ENCODE peak calls at places on chromosomes 5 and 9, in ten cellular contexts. One of them, this sample, is unnamed.

GRCh38 chr5:141512390-141513020 is 23.6 kb downstream of the PCDHGC5 start:
- DNase-seq in H7: peak; percentile 98
- DNase-seq in fibroblast of lung: peak; percentile 66
- DNase-seq in CD8-positive, alpha-beta memory T cell: peak; percentile 67
- DNase-seq in choroid plexus epithelial cell: peak; percentile 81
- DNase-seq in aorta: peak; percentile 92
- DNase-seq in PC-3: peak; percentile 55
- DNase-seq in pancreas: peak; percentile 91
- DNase-seq in lower leg skin: peak; percentile 83
- DNase-seq in ascending aorta: peak; percentile 93
- DNase-seq in this sample: no peak

GRCh38 chr9:68947015-68947414 is 66.9 kb downstream of the PRKACG start:
- DNase-seq in H7: peak; percentile 30
- DNase-seq in fibroblast of lung: no peak
- DNase-seq in CD8-positive, alpha-beta memory T cell: no peak
- DNase-seq in choroid plexus epithelial cell: no peak
- DNase-seq in aorta: no peak
- DNase-seq in PC-3: no peak
- DNase-seq in pancreas: no peak
- DNase-seq in lower leg skin: no peak
- DNase-seq in ascending aorta: no peak
- DNase-seq in this sample: no peak

GRCh38 chr5:176185133-176185733 is 53.0 kb upstream of the SIMC1 start:
- DNase-seq in H7: no peak
- DNase-seq in fibroblast of lung: no peak
- DNase-seq in CD8-positive, alpha-beta memory T cell: no peak
- DNase-seq in choroid plexus epithelial cell: no peak
- DNase-seq in aorta: no peak
- DNase-seq in PC-3: no peak
- DNase-seq in pancreas: no peak
- DNase-seq in lower leg skin: no peak
- DNase-seq in ascending aorta: no peak
- DNase-seq in this sample: no peak

GRCh38 chr5:42756630-42757601 is at the start of gene CCDC152:
- DNase-seq in H7: peak; percentile 37
- DNase-seq in fibroblast of lung: peak; percentile 50
- DNase-seq in CD8-positive, alpha-beta memory T cell: peak; percentile 43
- DNase-seq in choroid plexus epithelial cell: peak; percentile 31
- DNase-seq in aorta: peak; percentile 46
- DNase-seq in PC-3: peak; percentile 48
- DNase-seq in pancreas: peak; percentile 21
- DNase-seq in lower leg skin: no peak
- DNase-seq in ascending aorta: peak; percentile 54
- DNase-seq in this sample: peak; percentile 28

GRCh38 chr5:61816146-61816545 is 484.1 kb downstream of the ZSWIM6 start:
- DNase-seq in H7: peak; percentile 5
- DNase-seq in fibroblast of lung: no peak
- DNase-seq in CD8-positive, alpha-beta memory T cell: no peak
- DNase-seq in choroid plexus epithelial cell: no peak
- DNase-seq in aorta: no peak
- DNase-seq in PC-3: no peak
- DNase-seq in pancreas: no peak
- DNase-seq in lower leg skin: no peak
- DNase-seq in ascending aorta: no peak
- DNase-seq in this sample: no peak

GRCh38 chr9:138022121-138022741 is 144.6 kb downstream of the CACNA1B start:
- DNase-seq in H7: peak; percentile 83
- DNase-seq in fibroblast of lung: no peak
- DNase-seq in CD8-positive, alpha-beta memory T cell: no peak
- DNase-seq in choroid plexus epithelial cell: peak; percentile 16
- DNase-seq in aorta: no peak
- DNase-seq in PC-3: peak; percentile 34
- DNase-seq in pancreas: peak; percentile 80
- DNase-seq in lower leg skin: no peak
- DNase-seq in ascending aorta: peak; percentile 47
- DNase-seq in this sample: no peak

GRCh38 chr5:124887223-124887622 is 140.8 kb upstream of the ZNF608 start:
- DNase-seq in H7: no peak
- DNase-seq in fibroblast of lung: no peak
- DNase-seq in CD8-positive, alpha-beta memory T cell: no peak
- DNase-seq in choroid plexus epithelial cell: no peak
- DNase-seq in aorta: no peak
- DNase-seq in PC-3: no peak
- DNase-seq in pancreas: no peak
- DNase-seq in lower leg skin: no peak
- DNase-seq in ascending aorta: no peak
- DNase-seq in this sample: no peak

GRCh38 chr9:112655633-112656032 is 62.3 kb downstream of the INIP start:
- DNase-seq in H7: no peak
- DNase-seq in fibroblast of lung: no peak
- DNase-seq in CD8-positive, alpha-beta memory T cell: no peak
- DNase-seq in choroid plexus epithelial cell: no peak
- DNase-seq in aorta: no peak
- DNase-seq in PC-3: no peak
- DNase-seq in pancreas: no peak
- DNase-seq in lower leg skin: no peak
- DNase-seq in ascending aorta: no peak
- DNase-seq in this sample: no peak

GRCh38 chr5:164360589-164360988 is 855.2 kb downstream of the MAT2B start:
- DNase-seq in H7: no peak
- DNase-seq in fibroblast of lung: peak; percentile 20
- DNase-seq in CD8-positive, alpha-beta memory T cell: no peak
- DNase-seq in choroid plexus epithelial cell: no peak
- DNase-seq in aorta: no peak
- DNase-seq in PC-3: no peak
- DNase-seq in pancreas: no peak
- DNase-seq in lower leg skin: no peak
- DNase-seq in ascending aorta: no peak
- DNase-seq in this sample: no peak

GRCh38 chr9:94743035-94743954 is 16.8 kb downstream of the AOPEP start:
- DNase-seq in H7: no peak
- DNase-seq in fibroblast of lung: no peak
- DNase-seq in CD8-positive, alpha-beta memory T cell: no peak
- DNase-seq in choroid plexus epithelial cell: peak; percentile 59
- DNase-seq in aorta: no peak
- DNase-seq in PC-3: no peak
- DNase-seq in pancreas: peak; percentile 31
- DNase-seq in lower leg skin: no peak
- DNase-seq in ascending aorta: no peak
- DNase-seq in this sample: peak; percentile 22

GRCh38 chr9:16654727-16655126 is 215.7 kb downstream of the BNC2 start:
- DNase-seq in H7: no peak
- DNase-seq in fibroblast of lung: no peak
- DNase-seq in CD8-positive, alpha-beta memory T cell: no peak
- DNase-seq in choroid plexus epithelial cell: no peak
- DNase-seq in aorta: no peak
- DNase-seq in PC-3: no peak
- DNase-seq in pancreas: no peak
- DNase-seq in lower leg skin: no peak
- DNase-seq in ascending aorta: no peak
- DNase-seq in this sample: no peak

GRCh38 chr9:16653491-16654407 is 216.7 kb downstream of the BNC2 start:
- DNase-seq in H7: no peak
- DNase-seq in fibroblast of lung: peak; percentile 53
- DNase-seq in CD8-positive, alpha-beta memory T cell: no peak
- DNase-seq in choroid plexus epithelial cell: peak; percentile 37
- DNase-seq in aorta: no peak
- DNase-seq in PC-3: no peak
- DNase-seq in pancreas: no peak
- DNase-seq in lower leg skin: no peak
- DNase-seq in ascending aorta: no peak
- DNase-seq in this sample: no peak

GRCh38 chr9:16656432-16657169 is 213.9 kb downstream of the BNC2 start:
- DNase-seq in H7: no peak
- DNase-seq in fibroblast of lung: no peak
- DNase-seq in CD8-positive, alpha-beta memory T cell: no peak
- DNase-seq in choroid plexus epithelial cell: no peak
- DNase-seq in aorta: no peak
- DNase-seq in PC-3: peak; percentile 4
- DNase-seq in pancreas: no peak
- DNase-seq in lower leg skin: no peak
- DNase-seq in ascending aorta: no peak
- DNase-seq in this sample: no peak

GRCh38 chr9:16651445-16651964 is 219.0 kb downstream of the BNC2 start:
- DNase-seq in H7: no peak
- DNase-seq in fibroblast of lung: no peak
- DNase-seq in CD8-positive, alpha-beta memory T cell: no peak
- DNase-seq in choroid plexus epithelial cell: no peak
- DNase-seq in aorta: no peak
- DNase-seq in PC-3: no peak
- DNase-seq in pancreas: no peak
- DNase-seq in lower leg skin: no peak
- DNase-seq in ascending aorta: no peak
- DNase-seq in this sample: no peak

DNA sequence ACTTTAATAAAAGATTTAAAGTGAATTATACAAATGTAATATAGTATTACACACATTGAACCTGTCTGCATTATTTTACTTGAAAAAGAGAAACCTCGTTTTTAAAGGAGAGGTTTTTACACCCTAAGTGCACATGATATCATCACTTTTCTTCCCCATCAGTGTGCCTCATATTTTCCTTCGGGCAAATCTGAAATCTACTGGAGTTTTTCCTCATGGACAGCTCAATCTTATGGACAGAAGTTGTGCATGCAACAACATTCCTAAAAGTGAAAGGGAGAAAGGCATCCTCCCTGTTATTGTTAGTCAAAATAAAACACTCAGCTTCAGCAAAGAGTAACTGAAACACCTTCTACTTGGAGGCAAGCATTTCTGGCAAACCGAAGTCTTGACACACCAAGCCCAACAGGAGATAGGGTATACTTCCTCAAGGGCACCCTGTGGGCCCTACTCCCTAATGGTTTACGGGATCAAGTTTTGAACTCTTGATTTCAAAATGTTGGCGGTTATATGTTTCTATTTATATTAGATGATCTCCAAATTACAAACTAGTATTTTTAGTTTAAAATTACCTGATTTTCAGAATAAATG is 217.9 kb downstream of the BNC2 start:
- DNase-seq in H7: no peak
- DNase-seq in fibroblast of lung: peak; percentile 64
- DNase-seq in CD8-positive, alpha-beta memory T cell: no peak
- DNase-seq in choroid plexus epithelial cell: peak; percentile 42
- DNase-seq in aorta: no peak
- DNase-seq in PC-3: no peak
- DNase-seq in pancreas: no peak
- DNase-seq in lower leg skin: no peak
- DNase-seq in ascending aorta: no peak
- DNase-seq in this sample: no peak
- H3K4me3 ChIP-seq in H7: no peak overlapping the region
- H3K4me3 ChIP-seq in fibroblast of lung: peak overlapping the region; percentile 49
- H3K4me3 ChIP-seq in CD8-positive, alpha-beta memory T cell: no peak overlapping the region
- H3K4me3 ChIP-seq in choroid plexus epithelial cell: no peak overlapping the region
- H3K4me3 ChIP-seq in aorta: no peak overlapping the region
- H3K4me3 ChIP-seq in PC-3: no peak overlapping the region
- H3K4me3 ChIP-seq in pancreas: no peak overlapping the region
- H3K4me3 ChIP-seq in lower leg skin: no peak overlapping the region
- H3K4me3 ChIP-seq in ascending aorta: no peak overlapping the region
- H3K4me3 ChIP-seq in this sample: no peak overlapping the region

GRCh38 chr9:128916745-128917144 is 4.0 kb upstream of the PHYHD1 start:
- DNase-seq in H7: no peak
- DNase-seq in fibroblast of lung: no peak
- DNase-seq in CD8-positive, alpha-beta memory T cell: no peak
- DNase-seq in choroid plexus epithelial cell: no peak
- DNase-seq in aorta: no peak
- DNase-seq in PC-3: no peak
- DNase-seq in pancreas: no peak
- DNase-seq in lower leg skin: no peak
- DNase-seq in ascending aorta: no peak
- DNase-seq in this sample: no peak
- H3K4me3 ChIP-seq in H7: no peak overlapping the region
- H3K4me3 ChIP-seq in fibroblast of lung: no peak overlapping the region
- H3K4me3 ChIP-seq in CD8-positive, alpha-beta memory T cell: no peak overlapping the region
- H3K4me3 ChIP-seq in choroid plexus epithelial cell: no peak overlapping the region
- H3K4me3 ChIP-seq in aorta: no peak overlapping the region
- H3K4me3 ChIP-seq in PC-3: no peak overlapping the region
- H3K4me3 ChIP-seq in pancreas: peak overlapping the region; percentile 30
- H3K4me3 ChIP-seq in lower leg skin: no peak overlapping the region
- H3K4me3 ChIP-seq in ascending aorta: peak overlapping the region; percentile 13
- H3K4me3 ChIP-seq in this sample: no peak overlapping the region

DNA sequence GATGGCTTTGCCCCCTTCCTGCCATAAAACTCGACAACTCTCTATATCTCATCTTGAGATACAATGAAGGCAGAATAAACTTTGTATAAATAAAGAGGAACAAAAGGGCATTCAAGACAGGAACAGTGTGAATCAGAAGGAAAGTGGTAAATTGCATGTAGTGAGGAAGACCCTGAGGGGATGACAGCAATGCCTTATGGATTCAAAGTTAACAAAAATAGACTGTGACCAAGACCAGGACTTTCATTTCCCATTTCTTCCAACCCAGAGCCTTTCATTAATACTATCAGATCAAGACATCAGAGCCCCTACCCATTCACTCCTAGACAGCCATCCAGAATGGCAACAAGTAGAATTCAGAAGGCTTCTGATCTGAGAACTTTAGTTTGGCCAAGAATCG is 46.4 kb upstream of the ZNF462 start:
- DNase-seq in H7: no peak
- DNase-seq in fibroblast of lung: no peak
- DNase-seq in CD8-positive, alpha-beta memory T cell: no peak
- DNase-seq in choroid plexus epithelial cell: no peak
- DNase-seq in aorta: no peak
- DNase-seq in PC-3: no peak
- DNase-seq in pancreas: no peak
- DNase-seq in lower leg skin: no peak
- DNase-seq in ascending aorta: no peak
- DNase-seq in this sample: no peak
- H3K4me3 ChIP-seq in H7: no peak overlapping the region
- H3K4me3 ChIP-seq in fibroblast of lung: no peak overlapping the region
- H3K4me3 ChIP-seq in CD8-positive, alpha-beta memory T cell: no peak overlapping the region
- H3K4me3 ChIP-seq in choroid plexus epithelial cell: no peak overlapping the region
- H3K4me3 ChIP-seq in aorta: no peak overlapping the region
- H3K4me3 ChIP-seq in PC-3: no peak overlapping the region
- H3K4me3 ChIP-seq in pancreas: no peak overlapping the region
- H3K4me3 ChIP-seq in lower leg skin: no peak overlapping the region
- H3K4me3 ChIP-seq in ascending aorta: no peak overlapping the region
- H3K4me3 ChIP-seq in this sample: no peak overlapping the region

DNA sequence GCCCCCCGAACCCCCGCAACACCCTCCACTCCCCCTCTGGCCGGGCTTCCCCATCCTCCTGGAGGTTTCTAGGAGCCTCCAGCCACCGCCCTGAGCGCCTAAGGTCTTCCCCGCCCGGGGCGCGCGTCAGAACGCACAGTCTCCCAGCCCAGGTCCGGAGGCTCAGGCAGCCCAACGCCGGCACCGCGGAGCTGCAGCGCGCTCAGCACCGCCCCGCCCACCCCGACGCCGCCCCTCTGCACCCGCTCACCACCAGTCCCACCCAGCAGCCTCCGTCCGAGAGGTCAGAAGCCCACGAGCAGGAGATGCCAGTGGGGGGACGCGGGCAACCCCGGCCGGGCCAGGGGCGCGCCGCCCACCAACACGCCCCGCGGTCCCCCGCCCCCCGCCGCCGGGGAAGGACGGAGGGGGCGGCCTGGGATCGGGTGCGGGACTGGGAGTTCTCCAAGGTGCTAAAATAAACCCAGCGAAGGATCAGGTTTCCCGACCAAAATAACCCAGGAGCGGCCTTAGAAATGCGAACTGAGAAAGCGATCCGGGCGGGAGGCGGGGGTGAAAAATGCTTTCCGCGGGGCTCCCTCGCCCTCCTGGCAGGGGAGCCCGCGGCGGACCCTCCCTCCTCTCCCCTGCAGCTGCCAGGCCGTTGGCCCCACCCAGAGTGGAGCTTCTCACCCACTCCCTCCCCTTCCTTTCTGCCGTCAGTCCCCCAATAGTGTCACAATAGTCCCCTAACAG is 6.5 kb upstream of the FAM78A start:
- DNase-seq in H7: peak; percentile 97
- DNase-seq in fibroblast of lung: peak; percentile 11
- DNase-seq in CD8-positive, alpha-beta memory T cell: no peak
- DNase-seq in choroid plexus epithelial cell: peak; percentile 45
- DNase-seq in aorta: no peak
- DNase-seq in PC-3: no peak
- DNase-seq in pancreas: no peak
- DNase-seq in lower leg skin: no peak
- DNase-seq in ascending aorta: no peak
- DNase-seq in this sample: peak; percentile 16
- H3K4me3 ChIP-seq in H7: peak overlapping the region; percentile 39
- H3K4me3 ChIP-seq in fibroblast of lung: no peak overlapping the region
- H3K4me3 ChIP-seq in CD8-positive, alpha-beta memory T cell: no peak overlapping the region
- H3K4me3 ChIP-seq in choroid plexus epithelial cell: no peak overlapping the region
- H3K4me3 ChIP-seq in aorta: no peak overlapping the region
- H3K4me3 ChIP-seq in PC-3: no peak overlapping the region
- H3K4me3 ChIP-seq in pancreas: no peak overlapping the region
- H3K4me3 ChIP-seq in lower leg skin: no peak overlapping the region
- H3K4me3 ChIP-seq in ascending aorta: peak overlapping the region; percentile 22
- H3K4me3 ChIP-seq in this sample: peak overlapping the region; percentile 7

This sample was measured in astrocyte of the cerebellum.